ENCODE peak calls at places on chromosomes 7 and 10, in four cellular contexts. P is adrenal gland, Q is cardiac muscle cell, B is OCI-LY7. I is an unnamed sample.
A peak's percentile ranks its signal among the peaks of the same experiment; 100 is the strongest.

GRCh38 chr7:14381306-14381705 is 391.8 kb upstream of the ETV1 start:
- DNase-seq in P (no peak), Q (no peak), B (no peak), I (no peak)

GRCh38 chr7:155161690-155162089 is 91.6 kb downstream of the HTR5A start:
- DNase-seq in P (no peak), Q (no peak), B (no peak), I (no peak)

GRCh38 chr10:88270871-88271713 is 312.0 kb downstream of the RNLS start:
- DNase-seq in P (no peak), Q (no peak), B (peak; percentile 30), I (no peak)

GRCh38 chr7:102991540-102992214 is 78.9 kb downstream of the LRRC17 start:
- DNase-seq in P (peak; percentile 67), Q (no peak), B (no peak), I (no peak)

GRCh38 chr7:125425507-125425906 is 495.9 kb upstream of the POT1 start:
- DNase-seq in P (no peak), Q (no peak), B (no peak), I (no peak)

GRCh38 chr7:137836113-137836509 is 10.7 kb downstream of the DGKI start:
- DNase-seq in P (no peak), Q (no peak), B (no peak), I (no peak)

GRCh38 chr7:33262476-33262875 is 133.1 kb downstream of the BBS9 start:
- DNase-seq in P (peak; percentile 10), Q (no peak), B (no peak), I (no peak)

GRCh38 chr10:45408421-45409319 is 34.7 kb downstream of the ALOX5 start:
- DNase-seq in P (no peak), Q (no peak), B (no peak), I (no peak)

GRCh38 chr7:127770870-127771269 is 118.9 kb downstream of the SND1 start:
- DNase-seq in P (no peak), Q (no peak), B (no peak), I (no peak)

GRCh38 chr10:70124918-70125317 is 7.7 kb downstream of the AIFM2 start:
- DNase-seq in P (no peak), Q (no peak), B (no peak), I (no peak)

GRCh38 chr7:45268013-45268412 is 110.4 kb downstream of the RAMP3 start:
- DNase-seq in P (no peak), Q (no peak), B (no peak), I (no peak)

GRCh38 chr7:139743967-139744767 is 33.6 kb downstream of the HIPK2 start:
- DNase-seq in P (no peak), Q (no peak), B (no peak), I (no peak)

GRCh38 chr7:139743267-139743966 is 34.4 kb downstream of the HIPK2 start:
- DNase-seq in P (peak; percentile 48), Q (no peak), B (no peak), I (no peak)

GRCh38 chr7:139744768-139745250 is 33.0 kb downstream of the HIPK2 start:
- DNase-seq in P (peak; percentile 47), Q (no peak), B (no peak), I (no peak)

GRCh38 chr7:139746652-139747051 is 31.1 kb downstream of the HIPK2 start:
- DNase-seq in P (no peak), Q (no peak), B (no peak), I (no peak)

GRCh38 chr7:139745330-139746143 is 32.3 kb downstream of the HIPK2 start:
- DNase-seq in P (no peak), Q (no peak), B (no peak), I (no peak)
- H3K4me1 ChIP-seq in P (peaks cover 41% of the 10 kb centered on the region), Q (peaks cover 17% of the 10 kb centered on the region), B (no peaks in the 10 kb centered on the region), I (peaks cover 12% of the 10 kb centered on the region)

GRCh38 chr10:77512219-77512578 is 125.4 kb downstream of the KCNMA1 start:
- DNase-seq in P (no peak), Q (no peak), B (no peak), I (no peak)
- H3K4me1 ChIP-seq in P (no peaks in the 10 kb centered on the region), Q (peaks cover 19% of the 10 kb centered on the region), B (no peaks in the 10 kb centered on the region), I (peaks cover 23% of the 10 kb centered on the region)

DNA sequence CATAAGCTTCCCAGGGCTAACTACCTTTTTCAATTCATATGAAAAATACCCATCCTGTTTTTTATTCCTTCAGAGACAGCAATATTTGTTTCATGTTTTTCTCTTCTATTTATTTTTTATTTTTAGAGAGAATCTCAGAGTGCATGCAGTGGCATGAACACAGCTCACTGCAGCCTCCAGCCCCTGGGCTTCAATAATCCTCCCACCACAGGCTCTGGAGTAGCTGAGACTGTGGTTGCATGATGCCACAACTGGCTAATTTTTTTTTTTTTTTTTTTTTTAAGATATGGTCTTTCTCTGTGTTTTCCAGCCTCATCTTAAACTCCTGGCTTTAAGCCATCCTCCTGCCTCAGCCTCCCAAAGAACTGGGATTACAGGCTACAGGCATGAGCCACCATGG is 296.7 kb upstream of the AKR1E2 start:
- DNase-seq in P (no peak), Q (no peak), B (no peak), I (no peak)
- H3K4me1 ChIP-seq in P (no peaks in the 10 kb centered on the region), Q (no peaks in the 10 kb centered on the region), B (no peaks in the 10 kb centered on the region), I (no peaks in the 10 kb centered on the region)

GRCh38 chr7:132451161-132451560 is 125.1 kb downstream of the PLXNA4 start:
- DNase-seq in P (no peak), Q (no peak), B (no peak), I (no peak)

GRCh38 chr7:132455306-132455705 is 121.0 kb downstream of the PLXNA4 start:
- DNase-seq in P (no peak), Q (no peak), B (no peak), I (no peak)

GRCh38 chr7:132456418-132456817 is 119.9 kb downstream of the PLXNA4 start:
- DNase-seq in P (no peak), Q (no peak), B (no peak), I (no peak)

GRCh38 chr7:132450706-132451105 is 125.6 kb downstream of the PLXNA4 start:
- DNase-seq in P (no peak), Q (no peak), B (no peak), I (no peak)

DNA sequence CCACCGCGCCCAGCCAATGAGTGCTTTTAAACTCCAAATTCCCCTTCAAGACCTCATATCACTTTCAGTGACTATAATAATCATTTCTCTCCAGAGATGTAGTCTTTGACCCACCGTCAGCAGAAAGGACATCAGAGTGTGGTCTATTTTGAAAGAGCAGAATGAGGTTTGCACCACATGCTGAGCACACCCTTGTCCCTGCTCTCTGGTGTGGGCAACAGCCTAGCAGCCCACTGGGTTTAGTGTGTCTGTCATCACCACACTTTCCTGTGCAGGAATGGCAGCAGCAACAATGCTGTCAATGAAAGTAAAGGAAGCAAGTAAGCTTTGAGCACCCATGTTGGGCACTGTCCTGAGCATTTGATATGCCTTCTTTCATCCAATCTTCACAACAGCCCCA is 122.4 kb downstream of the PLXNA4 start:
- DNase-seq in P (no peak), Q (no peak), B (no peak), I (no peak)
- H3K4me1 ChIP-seq in P (no peaks in the 10 kb centered on the region), Q (no peaks in the 10 kb centered on the region), B (no peaks in the 10 kb centered on the region), I (no peaks in the 10 kb centered on the region)

DNA sequence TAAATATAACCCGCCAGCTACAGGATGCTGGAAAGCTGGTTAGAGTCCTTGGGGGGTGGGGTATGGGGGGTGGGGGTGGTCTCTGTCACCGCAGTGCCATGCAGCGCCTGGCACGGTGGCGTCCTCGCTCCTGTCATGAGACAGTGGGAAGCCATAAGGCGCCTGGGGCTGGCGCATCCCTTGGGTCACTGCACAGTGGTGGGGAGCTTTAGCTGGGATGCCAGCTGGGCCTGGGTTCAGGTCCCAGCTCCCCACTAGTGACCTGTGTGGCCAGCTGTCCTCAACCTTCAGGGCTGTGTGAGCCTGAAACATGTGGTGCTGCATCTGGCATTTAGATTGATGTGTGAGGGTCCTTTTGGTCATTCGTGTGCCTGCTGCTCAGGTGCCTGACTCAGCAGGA is 93.9 kb downstream of the BMS1 start:
- DNase-seq in P (no peak), Q (no peak), B (no peak), I (no peak)
- H3K4me1 ChIP-seq in P (no peaks in the 10 kb centered on the region), Q (no peaks in the 10 kb centered on the region), B (no peaks in the 10 kb centered on the region), I (peaks cover 2% of the 10 kb centered on the region)

I was measured in neuronal stem cell.